ENCODE peak calls at places on chromosomes 16 and 17, in five cellular contexts. Z is uterus, J is ovary, S is fibroblast of lung, G is AG10803. W is an unnamed sample.

GRCh38 chr16:57761301-57761700 is 25.7 kb downstream of the KATNB1 start:
- DNase-seq in Z (no peak), S (no peak), J (no peak), G (no peak), W (no peak)

GRCh38 chr17:14922421-14922820 is 342.7 kb downstream of the PMP22 start:
- DNase-seq in S (peak), J (no peak), G (peak), Z (no peak), W (peak)

GRCh38 chr16:89357460-89357859 is 132.9 kb downstream of the ANKRD11 start:
- DNase-seq in S (no peak), J (no peak), Z (no peak), G (no peak), W (no peak)

GRCh38 chr16:28273511-28273910 is 18.8 kb upstream of the SBK1 start:
- DNase-seq in S (no peak), Z (no peak), J (no peak), G (no peak), W (no peak)

GRCh38 chr16:48526058-48526957 is 83.7 kb downstream of the N4BP1 start:
- DNase-seq in Z (no peak), G (no peak), S (peak), J (no peak), W (no peak)

GRCh38 chr17:40038882-40039513 is 15.2 kb downstream of the MED24 start:
- DNase-seq in G (peak), Z (peak), S (peak), J (peak), W (peak)

GRCh38 chr16:53773150-53773846 is 69.3 kb downstream of the FTO start:
- DNase-seq in S (peak), J (no peak), G (peak), Z (no peak), W (peak)

GRCh38 chr17:28807925-28808641 is 34.5 kb downstream of the FAM222B start:
- DNase-seq in J (no peak), Z (no peak), G (peak), S (peak), W (peak)

GRCh38 chr16:6113749-6114148 is 1016.2 kb upstream of the EEF2KMT start:
- DNase-seq in S (no peak), Z (no peak), J (no peak), G (no peak), W (no peak)

GRCh38 chr16:70789231-70789926 is 11.6 kb downstream of the VAC14 start:
- DNase-seq in S (no peak), J (peak), G (peak), Z (peak), W (peak)

GRCh38 chr16:89711601-89712475 is 8.9 kb downstream of the VPS9D1 start:
- DNase-seq in G (no peak), Z (no peak), S (peak), J (peak), W (peak)

GRCh38 chr16:21084631-21085235 is 65.9 kb downstream of the DNAH3 start:
- DNase-seq in J (no peak), Z (no peak), S (no peak), G (no peak), W (no peak)

GRCh38 chr16:5383737-5384136 is 286.1 kb upstream of the EEF2KMT start:
- DNase-seq in G (no peak), J (no peak), Z (no peak), S (no peak), W (no peak)

GRCh38 chr17:17950806-17951205 is 21.4 kb downstream of the TOM1L2 start:
- DNase-seq in G (no peak), S (no peak), Z (no peak), J (no peak), W (no peak)

GRCh38 chr17:18066866-18067265 is 20.9 kb upstream of the DRG2 start:
- DNase-seq in S (no peak), Z (no peak), J (no peak), G (no peak), W (no peak)

GRCh38 chr16:11618107-11618717 is 31.5 kb upstream of the LITAF start:
- DNase-seq in G (no peak), J (no peak), Z (no peak), S (no peak), W (no peak)
- H3K4me3 ChIP-seq in G (no peak), J (no peak), Z (no peak), S (no peak), W (no peak)

GRCh38 chr16:67199808-67200198 is 872 bp downstream of the ELMO3 start:
- DNase-seq in J (peak), G (no peak), S (no peak), Z (no peak), W (no peak)
- TF ChIP-seq CTCF in J (no peak), G (no peak), S (no peak), Z (no peak), W (no peak)

GRCh38 chr16:4115941-4116327 is 308 bp downstream of the ADCY9 start:
- DNase-seq in S (no peak), Z (no peak), J (no peak), G (no peak), W (no peak)

GRCh38 chr16:4115209-4115940 is 867 bp downstream of the ADCY9 start:
- DNase-seq in J (peak), G (peak), Z (peak), S (peak), W (peak)

GRCh38 chr16:4114257-4115208 is 1.7 kb downstream of the ADCY9 start:
- DNase-seq in J (peak), G (peak), Z (no peak), S (no peak), W (peak)

GRCh38 chr16:4116328-4117249 is at the start of gene ADCY9:
- DNase-seq in G (peak), Z (peak), J (peak), S (peak), W (peak)

DNA sequence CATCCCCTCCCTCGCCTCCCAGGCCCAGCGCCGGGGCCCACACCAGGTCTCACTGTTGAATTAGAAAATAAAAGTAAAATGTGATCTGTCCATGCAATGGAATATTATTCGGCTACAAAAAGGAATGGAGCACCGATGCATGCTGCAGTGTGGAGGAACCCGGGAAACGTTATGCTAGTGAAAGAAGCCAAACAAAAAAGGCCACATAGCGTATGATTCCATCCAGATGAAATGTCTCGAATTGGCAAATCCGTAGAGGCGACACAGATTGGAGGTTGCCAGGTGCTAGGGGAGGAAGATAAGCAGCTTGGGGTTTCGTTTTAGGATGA is 972 bp upstream of the ADCY9 start:
- DNase-seq in S (no peak), G (no peak), J (no peak), Z (no peak), W (no peak)
- H3K4me3 ChIP-seq in S (peak), G (peak), J (peak), Z (peak), W (peak)

DNA sequence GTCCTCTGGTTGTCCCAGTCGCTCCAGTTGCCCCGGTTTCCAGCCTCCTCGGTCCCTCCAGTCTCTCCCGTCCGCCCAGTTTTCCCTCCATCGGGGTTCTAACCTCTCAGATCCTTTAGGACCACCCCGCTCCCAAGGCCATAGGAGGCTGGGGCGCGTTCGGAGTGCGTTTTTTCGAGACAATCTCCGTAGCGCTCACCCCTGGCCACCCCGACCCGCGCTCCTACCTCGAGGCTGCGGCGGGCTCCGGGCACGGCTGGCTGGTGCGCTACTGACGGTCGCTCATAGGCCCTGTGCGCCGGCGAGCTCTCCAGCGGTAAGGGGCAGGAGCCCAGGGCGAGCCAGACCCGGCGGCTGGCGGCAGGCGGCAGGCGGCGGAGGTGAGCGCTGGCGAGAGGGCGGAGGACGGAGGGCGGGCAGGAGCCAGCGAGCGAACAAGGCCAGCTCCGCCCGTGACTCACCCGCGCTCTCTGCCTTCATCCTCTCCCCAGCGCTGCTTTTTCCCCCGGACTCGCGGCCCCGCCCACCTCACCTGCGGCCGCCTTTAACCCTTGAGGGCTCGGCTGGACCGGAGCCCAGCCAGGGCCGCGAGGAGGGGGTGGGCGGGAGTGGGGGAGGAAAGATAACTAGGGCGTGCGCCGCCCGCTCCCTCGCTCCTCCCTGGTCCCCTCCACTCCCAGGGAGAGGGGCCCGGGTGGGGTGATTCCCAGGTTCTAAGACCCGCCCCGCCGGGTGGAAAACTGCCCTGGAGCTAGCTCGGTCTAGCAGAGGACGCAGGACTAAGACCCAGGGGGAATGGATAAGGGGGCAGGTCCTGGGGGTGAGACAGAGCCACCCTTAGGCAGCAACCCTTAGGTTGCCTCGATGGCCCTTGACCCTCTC is at the start of gene SP6:
- DNase-seq in G (peak), J (peak), S (peak), Z (peak), W (peak)
- TF ChIP-seq CTCF in G (no peak), J (no peak), S (no peak), Z (no peak), W (no peak)

GRCh38 chr17:7293131-7293557 is 1.3 kb downstream of the YBX2 start:
- DNase-seq in S (no peak), Z (no peak), G (no peak), J (no peak), W (no peak)

GRCh38 chr17:7293821-7294613 is 422 bp downstream of the YBX2 start:
- DNase-seq in Z (no peak), S (no peak), G (no peak), J (no peak), W (no peak)

GRCh38 chr17:7294614-7295153 is at the start of gene YBX2:
- DNase-seq in S (no peak), G (no peak), J (peak), Z (peak), W (peak)

GRCh38 chr17:7295230-7296180 is 1.1 kb upstream of the YBX2 start:
- DNase-seq in S (no peak), Z (no peak), J (no peak), G (no peak), W (no peak)

DNA sequence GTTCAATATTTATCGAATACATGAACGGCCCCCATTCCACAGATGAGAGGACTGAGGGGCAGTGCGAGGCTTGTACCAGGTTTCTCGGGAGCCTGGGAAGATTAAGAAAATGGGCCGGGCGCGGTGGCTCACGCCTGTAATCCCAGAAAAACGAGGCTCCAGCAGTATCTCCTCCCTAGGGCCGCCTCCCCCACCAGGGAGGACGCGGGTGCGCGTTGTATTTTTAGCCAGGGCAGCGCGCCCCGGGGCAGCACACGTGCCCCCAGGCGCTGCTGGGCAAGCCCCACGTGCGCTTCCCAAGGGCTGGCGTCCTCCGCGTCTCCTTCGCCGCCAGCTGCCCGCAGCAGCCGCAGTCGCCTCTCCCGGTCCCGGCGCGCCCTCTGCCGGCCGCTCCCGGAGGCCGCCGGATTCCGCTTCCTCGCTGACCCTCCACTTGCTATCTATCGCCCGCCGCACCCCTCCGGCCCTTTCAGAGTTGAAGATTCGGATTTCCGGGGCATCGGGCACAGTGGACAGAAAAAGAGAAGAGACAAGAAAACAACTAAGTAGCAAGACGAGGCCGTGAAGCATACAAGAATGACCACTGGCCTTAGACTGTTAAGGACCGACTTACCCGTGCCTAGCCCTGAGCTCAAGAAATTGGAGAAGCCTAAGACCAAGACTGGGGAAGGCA is 1.9 kb upstream of the YBX2 start:
- DNase-seq in S (peak), G (peak), J (peak), Z (peak), W (peak)
- H3K4me3 ChIP-seq in S (no peak), G (no peak), J (peak), Z (no peak), W (peak)